ENCODE peak calls at places on chromosome 4, in eight cellular contexts. R is H9; M is pulmonary artery endothelial cell; I is cardiac fibroblast; Z is stomach; K is activated T-helper 1 cell treated with anti-CD3 and anti-CD28 coated beads, Interleukin-12 subunit alpha, Interleukin-12 subunit beta, Interleukin-2, Interleukin-4 antibody, amounts not matched to agents 30 ng/mL and 10 ng/mL and 1 ng/mL, durations not matched to agents 14 hours and 24 hours and 36 hours; X is germinal center; F is renal cortical epithelial cell. J is an unnamed sample.

GRCh38 chr4:105710678-105711077 is 2.1 kb downstream of the GSTCD start:
- DNase-seq in R (no peak), Z (no peak), F (no peak), K (no peak), X (no peak), M (no peak), I (no peak), J (no peak)

GRCh38 chr4:182884046-182884445 is 33.1 kb downstream of the DCTD start:
- DNase-seq in M (no peak), Z (no peak), X (no peak), R (no peak), F (no peak), I (peak; percentile 17), K (no peak), J (no peak)

GRCh38 chr4:26141916-26142638 is 178.7 kb upstream of the RBPJ start:
- DNase-seq in I (peak; percentile 15), M (no peak), F (peak; percentile 55), R (no peak), Z (peak; percentile 31), K (no peak), X (peak; percentile 65), J (no peak)

GRCh38 chr4:187586892-187587291 is 408.7 kb upstream of the ZFP42 start:
- DNase-seq in Z (no peak), R (no peak), K (no peak), X (no peak), M (no peak), F (peak; percentile 79), I (no peak), J (no peak)

GRCh38 chr4:8316251-8316771 is 46.8 kb downstream of the HTRA3 start:
- DNase-seq in F (no peak), Z (no peak), R (no peak), M (no peak), I (no peak), X (no peak), K (no peak), J (no peak)

GRCh38 chr4:165476214-165477098 is 97.6 kb downstream of the CPE start:
- DNase-seq in M (no peak), X (no peak), I (peak; percentile 38), K (no peak), Z (no peak), F (peak; percentile 52), R (no peak), J (no peak)

GRCh38 chr4:155353923-155354540 is 22.7 kb downstream of the MAP9 start:
- DNase-seq in M (peak; percentile 8), F (peak; percentile 27), Z (peak; percentile 71), R (peak; percentile 45), I (peak; percentile 84), K (no peak), X (peak; percentile 17), J (peak; percentile 14)

GRCh38 chr4:61200195-61200990 is at the start of gene ADGRL3:
- DNase-seq in M (no peak), K (no peak), X (no peak), Z (no peak), R (peak; percentile 89), F (no peak), I (peak; percentile 48), J (peak; percentile 12)

GRCh38 chr4:44869222-44869882 is 143.0 kb upstream of the GNPDA2 start:
- DNase-seq in I (no peak), R (no peak), F (no peak), Z (no peak), K (no peak), M (no peak), X (no peak), J (no peak)

J was measured in GM20000.